ENCODE peak calls at places on chromosomes 2 and 18, in five cellular contexts. One of them, this sample, is unnamed.

GRCh38 chr2:201109186-201109585 is 6.8 kb upstream of the CFLAR start:
- DNase-seq in lower leg skin: no peak
- DNase-seq in CD4-positive, alpha-beta T cell: no peak
- DNase-seq in adrenal gland: no peak
- DNase-seq in PC-9: no peak
- DNase-seq in this sample: no peak

GRCh38 chr18:3002766-3003165 is 10.2 kb downstream of the LPIN2 start:
- DNase-seq in CD4-positive, alpha-beta T cell: no peak
- DNase-seq in adrenal gland: no peak
- DNase-seq in PC-9: no peak
- DNase-seq in lower leg skin: no peak
- DNase-seq in this sample: no peak

GRCh38 chr2:182646763-182647498 is 69.1 kb upstream of the DNAJC10 start:
- DNase-seq in lower leg skin: no peak
- DNase-seq in adrenal gland: no peak
- DNase-seq in PC-9: no peak
- DNase-seq in CD4-positive, alpha-beta T cell: no peak
- DNase-seq in this sample: no peak

GRCh38 chr2:197852127-197852526 is 47.7 kb downstream of the PLCL1 start:
- DNase-seq in lower leg skin: no peak
- DNase-seq in CD4-positive, alpha-beta T cell: no peak
- DNase-seq in PC-9: no peak
- DNase-seq in adrenal gland: no peak
- DNase-seq in this sample: no peak

GRCh38 chr18:57909620-57910019 is 106.5 kb upstream of the ATP8B1 start:
- DNase-seq in CD4-positive, alpha-beta T cell: no peak
- DNase-seq in lower leg skin: no peak
- DNase-seq in PC-9: no peak
- DNase-seq in adrenal gland: no peak
- DNase-seq in this sample: no peak

GRCh38 chr18:49022311-49023280 is 71.8 kb upstream of the SMAD7 start:
- DNase-seq in lower leg skin: peak
- DNase-seq in CD4-positive, alpha-beta T cell: no peak
- DNase-seq in adrenal gland: peak
- DNase-seq in PC-9: no peak
- DNase-seq in this sample: no peak

GRCh38 chr2:38524580-38524979 is 78.1 kb downstream of the HNRNPLL start:
- DNase-seq in lower leg skin: no peak
- DNase-seq in PC-9: no peak
- DNase-seq in adrenal gland: no peak
- DNase-seq in CD4-positive, alpha-beta T cell: no peak
- DNase-seq in this sample: no peak

GRCh38 chr2:35783723-35784122 is 571.9 kb upstream of the CRIM1 start:
- DNase-seq in PC-9: peak
- DNase-seq in lower leg skin: no peak
- DNase-seq in CD4-positive, alpha-beta T cell: no peak
- DNase-seq in adrenal gland: no peak
- DNase-seq in this sample: no peak

GRCh38 chr2:119679526-119679837 is 481 bp downstream of the TMEM177 start:
- DNase-seq in adrenal gland: no peak
- DNase-seq in CD4-positive, alpha-beta T cell: no peak
- DNase-seq in lower leg skin: no peak
- DNase-seq in PC-9: no peak
- DNase-seq in this sample: no peak

GRCh38 chr2:96533292-96534073 is 3.1 kb upstream of the ARID5A start:
- DNase-seq in CD4-positive, alpha-beta T cell: no peak
- DNase-seq in lower leg skin: peak
- DNase-seq in adrenal gland: peak
- DNase-seq in PC-9: peak
- DNase-seq in this sample: peak

GRCh38 chr2:119366649-119367471 is at the start of the genes C2orf76 and DBI:
- DNase-seq in CD4-positive, alpha-beta T cell: peak
- DNase-seq in adrenal gland: peak
- DNase-seq in lower leg skin: peak
- DNase-seq in PC-9: peak
- DNase-seq in this sample: peak

GRCh38 chr2:135532581-135532980 is 1.3 kb downstream of the R3HDM1 start:
- DNase-seq in lower leg skin: no peak
- DNase-seq in PC-9: no peak
- DNase-seq in CD4-positive, alpha-beta T cell: no peak
- DNase-seq in adrenal gland: no peak
- DNase-seq in this sample: no peak

GRCh38 chr2:47984041-47984440 is 77.7 kb upstream of the FBXO11 start:
- DNase-seq in adrenal gland: no peak
- DNase-seq in lower leg skin: no peak
- DNase-seq in CD4-positive, alpha-beta T cell: no peak
- DNase-seq in PC-9: no peak
- DNase-seq in this sample: no peak

GRCh38 chr2:44974064-44974715 is 32.7 kb downstream of the SIX3 start:
- DNase-seq in PC-9: peak
- DNase-seq in lower leg skin: no peak
- DNase-seq in CD4-positive, alpha-beta T cell: no peak
- DNase-seq in adrenal gland: no peak
- DNase-seq in this sample: no peak

GRCh38 chr2:6524678-6525367 is 340.9 kb downstream of the CMPK2 start:
- DNase-seq in adrenal gland: no peak
- DNase-seq in PC-9: no peak
- DNase-seq in CD4-positive, alpha-beta T cell: no peak
- DNase-seq in lower leg skin: no peak
- DNase-seq in this sample: no peak

GRCh38 chr2:200399046-200399445 is 92.6 kb downstream of the SPATS2L start:
- DNase-seq in lower leg skin: no peak
- DNase-seq in CD4-positive, alpha-beta T cell: no peak
- DNase-seq in PC-9: no peak
- DNase-seq in adrenal gland: no peak
- DNase-seq in this sample: no peak

GRCh38 chr2:197786010-197786877 is 1.1 kb upstream of the BOLL start:
- DNase-seq in adrenal gland: no peak
- DNase-seq in PC-9: no peak
- DNase-seq in lower leg skin: no peak
- DNase-seq in CD4-positive, alpha-beta T cell: peak
- DNase-seq in this sample: peak

GRCh38 chr18:76401496-76401895 is 93.5 kb downstream of the ZNF516 start:
- DNase-seq in lower leg skin: no peak
- DNase-seq in CD4-positive, alpha-beta T cell: no peak
- DNase-seq in adrenal gland: no peak
- DNase-seq in PC-9: no peak
- DNase-seq in this sample: no peak

GRCh38 chr2:62032096-62032495 is 126.6 kb downstream of the COMMD1 start:
- DNase-seq in adrenal gland: no peak
- DNase-seq in lower leg skin: no peak
- DNase-seq in CD4-positive, alpha-beta T cell: no peak
- DNase-seq in PC-9: no peak
- DNase-seq in this sample: no peak

GRCh38 chr2:177403822-177404221 is 11.2 kb downstream of the AGPS start:
- DNase-seq in PC-9: no peak
- DNase-seq in adrenal gland: no peak
- DNase-seq in CD4-positive, alpha-beta T cell: no peak
- DNase-seq in lower leg skin: no peak
- DNase-seq in this sample: no peak

GRCh38 chr18:44671914-44672313 is 8.8 kb upstream of the SETBP1 start:
- DNase-seq in PC-9: no peak
- DNase-seq in CD4-positive, alpha-beta T cell: no peak
- DNase-seq in lower leg skin: no peak
- DNase-seq in adrenal gland: no peak
- DNase-seq in this sample: no peak

GRCh38 chr2:166881177-166881576 is 7.1 kb upstream of the XIRP2 start:
- DNase-seq in PC-9: no peak
- DNase-seq in lower leg skin: no peak
- DNase-seq in adrenal gland: no peak
- DNase-seq in CD4-positive, alpha-beta T cell: no peak
- DNase-seq in this sample: no peak

GRCh38 chr2:133513893-133514292 is 54.4 kb downstream of the NCKAP5 start:
- DNase-seq in lower leg skin: no peak
- DNase-seq in adrenal gland: no peak
- DNase-seq in PC-9: no peak
- DNase-seq in CD4-positive, alpha-beta T cell: no peak
- DNase-seq in this sample: no peak

GRCh38 chr2:239929504-239929903 is 95.6 kb downstream of the NDUFA10 start:
- DNase-seq in CD4-positive, alpha-beta T cell: no peak
- DNase-seq in lower leg skin: no peak
- DNase-seq in adrenal gland: peak
- DNase-seq in PC-9: no peak
- DNase-seq in this sample: peak

GRCh38 chr18:58581265-58581664 is 47.6 kb downstream of the ALPK2 start:
- DNase-seq in CD4-positive, alpha-beta T cell: no peak
- DNase-seq in adrenal gland: no peak
- DNase-seq in PC-9: peak
- DNase-seq in lower leg skin: no peak
- DNase-seq in this sample: no peak

GRCh38 chr2:32231959-32232358 is 32.7 kb downstream of the NLRC4 start:
- DNase-seq in PC-9: no peak
- DNase-seq in lower leg skin: no peak
- DNase-seq in CD4-positive, alpha-beta T cell: no peak
- DNase-seq in adrenal gland: no peak
- DNase-seq in this sample: no peak

GRCh38 chr2:211035548-211036185 is 479.3 kb downstream of the CPS1 start:
- DNase-seq in lower leg skin: no peak
- DNase-seq in PC-9: no peak
- DNase-seq in CD4-positive, alpha-beta T cell: no peak
- DNase-seq in adrenal gland: no peak
- DNase-seq in this sample: no peak

GRCh38 chr2:211027976-211028375 is 471.6 kb downstream of the CPS1 start:
- DNase-seq in CD4-positive, alpha-beta T cell: no peak
- DNase-seq in PC-9: no peak
- DNase-seq in adrenal gland: no peak
- DNase-seq in lower leg skin: no peak
- DNase-seq in this sample: no peak

DNA sequence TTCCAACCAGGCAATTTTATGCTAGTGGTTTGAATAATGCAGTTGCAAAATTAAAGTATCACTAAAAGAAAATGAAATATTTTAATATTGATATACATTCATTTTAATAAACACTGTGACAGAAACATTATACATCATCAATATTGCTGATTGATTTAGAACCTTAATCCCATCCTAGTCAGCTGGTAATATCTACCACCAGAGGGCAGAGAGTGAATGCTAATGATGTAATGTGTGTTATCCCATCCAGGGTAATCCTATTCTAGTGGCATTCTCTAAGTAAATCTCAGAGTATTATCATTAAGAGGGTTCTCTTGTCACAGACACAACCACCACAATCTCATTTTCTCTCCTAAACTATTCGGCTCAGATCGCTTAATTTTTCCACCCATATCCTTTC is 477.4 kb downstream of the CPS1 start:
- DNase-seq in lower leg skin: no peak
- DNase-seq in adrenal gland: no peak
- DNase-seq in CD4-positive, alpha-beta T cell: no peak
- DNase-seq in PC-9: no peak
- DNase-seq in this sample: no peak
- TF ChIP-seq CTCF in lower leg skin: no peak
- TF ChIP-seq CTCF in adrenal gland: no peak
- TF ChIP-seq CTCF in CD4-positive, alpha-beta T cell: no peak
- TF ChIP-seq CTCF in PC-9: peak
- TF ChIP-seq CTCF in this sample: peak

DNA sequence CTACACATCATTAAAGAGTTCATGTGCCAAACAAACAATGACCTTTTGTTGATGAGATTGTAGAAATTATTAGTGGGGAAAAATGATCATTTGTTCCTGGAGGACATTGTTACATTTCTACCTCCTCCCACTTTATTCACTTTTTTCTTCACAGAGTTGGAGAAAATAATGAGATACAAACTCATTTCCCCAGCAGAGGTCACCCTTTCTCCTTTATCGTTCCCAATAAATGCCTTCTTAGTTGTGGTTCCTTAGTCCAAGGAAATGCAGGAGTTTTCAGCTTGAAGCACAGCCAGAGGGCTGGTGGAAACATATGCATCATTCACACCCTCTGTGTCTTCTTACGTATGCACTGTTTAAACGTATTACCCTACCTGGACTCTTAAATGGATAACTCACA is 108.8 kb downstream of the SLC4A3 start:
- DNase-seq in PC-9: peak
- DNase-seq in adrenal gland: no peak
- DNase-seq in lower leg skin: no peak
- DNase-seq in CD4-positive, alpha-beta T cell: no peak
- DNase-seq in this sample: no peak
- TF ChIP-seq CTCF in PC-9: peak
- TF ChIP-seq CTCF in adrenal gland: peak
- TF ChIP-seq CTCF in lower leg skin: no peak
- TF ChIP-seq CTCF in CD4-positive, alpha-beta T cell: peak
- TF ChIP-seq CTCF in this sample: peak

DNA sequence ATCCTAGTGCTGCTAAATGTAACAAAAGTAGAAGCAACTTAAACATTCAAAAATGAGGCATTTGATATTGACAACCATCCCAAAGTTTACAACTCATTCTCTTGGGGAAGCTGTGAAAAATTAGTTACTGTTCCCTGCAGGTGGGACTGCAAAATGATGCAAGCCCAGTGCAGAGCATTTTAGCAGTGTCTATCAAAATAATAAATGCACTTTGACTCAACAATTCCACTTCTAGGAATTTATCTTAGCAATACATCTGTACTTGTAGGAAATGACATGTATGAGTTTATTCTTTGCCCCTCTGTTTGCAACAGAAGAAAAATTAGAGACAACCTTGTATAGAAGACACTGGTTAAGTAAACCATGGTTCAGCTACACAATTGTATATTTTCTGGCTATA is 48.0 kb upstream of the TLK1 start:
- DNase-seq in CD4-positive, alpha-beta T cell: no peak
- DNase-seq in adrenal gland: no peak
- DNase-seq in lower leg skin: no peak
- DNase-seq in PC-9: no peak
- DNase-seq in this sample: no peak
- TF ChIP-seq CTCF in CD4-positive, alpha-beta T cell: no peak
- TF ChIP-seq CTCF in adrenal gland: no peak
- TF ChIP-seq CTCF in lower leg skin: no peak
- TF ChIP-seq CTCF in PC-9: no peak
- TF ChIP-seq CTCF in this sample: no peak

GRCh38 chr18:22550861-22551260 is 133.1 kb upstream of the CTAGE1 start:
- DNase-seq in lower leg skin: no peak
- DNase-seq in CD4-positive, alpha-beta T cell: no peak
- DNase-seq in adrenal gland: no peak
- DNase-seq in PC-9: no peak
- DNase-seq in this sample: no peak
- TF ChIP-seq CTCF in lower leg skin: no peak
- TF ChIP-seq CTCF in CD4-positive, alpha-beta T cell: no peak
- TF ChIP-seq CTCF in adrenal gland: no peak
- TF ChIP-seq CTCF in PC-9: no peak
- TF ChIP-seq CTCF in this sample: no peak

GRCh38 chr18:8361941-8362471 is 247.2 kb upstream of the RAB12 start:
- DNase-seq in PC-9: no peak
- DNase-seq in adrenal gland: no peak
- DNase-seq in CD4-positive, alpha-beta T cell: no peak
- DNase-seq in lower leg skin: no peak
- DNase-seq in this sample: no peak
- TF ChIP-seq CTCF in PC-9: no peak
- TF ChIP-seq CTCF in adrenal gland: no peak
- TF ChIP-seq CTCF in CD4-positive, alpha-beta T cell: no peak
- TF ChIP-seq CTCF in lower leg skin: no peak
- TF ChIP-seq CTCF in this sample: no peak

GRCh38 chr2:88667219-88667618 is 24.3 kb upstream of the RPIA start:
- DNase-seq in lower leg skin: no peak
- DNase-seq in adrenal gland: no peak
- DNase-seq in PC-9: no peak
- DNase-seq in CD4-positive, alpha-beta T cell: no peak
- DNase-seq in this sample: no peak
- TF ChIP-seq CTCF in lower leg skin: no peak
- TF ChIP-seq CTCF in adrenal gland: no peak
- TF ChIP-seq CTCF in PC-9: no peak
- TF ChIP-seq CTCF in CD4-positive, alpha-beta T cell: no peak
- TF ChIP-seq CTCF in this sample: no peak

This sample was measured in tibial artery.